ENCODE peak calls at places on chromosomes 11 and 22, in six cellular contexts. Q, B, P, W, N and Z are unnamed samples.
A peak's percentile ranks its signal among the peaks of the same experiment; 100 is the strongest.

GRCh38 chr11:80849253-80849652 is 1408.4 kb upstream of the TENM4 start:
- DNase-seq in Q (no peak), B (no peak), P (no peak), W (no peak), N (no peak), Z (no peak)

GRCh38 chr11:82899191-82899820 is 924 bp downstream of the PRCP start:
- DNase-seq in Q (no peak), B (no peak), P (no peak), W (peak; percentile 57), N (peak; percentile 2), Z (peak; percentile 6)

GRCh38 chr11:65169164-65169641 is 830 bp upstream of the SPDYC start:
- DNase-seq in Q (no peak), B (no peak), P (no peak), W (no peak), N (peak; percentile 32), Z (no peak)

GRCh38 chr11:11841121-11841604 is 609 bp upstream of the USP47 start:
- DNase-seq in Q (peak; percentile 81), B (no peak), P (peak; percentile 12), W (peak; percentile 41), N (peak; percentile 53), Z (peak; percentile 82)

GRCh38 chr11:117572129-117572528 is 224.9 kb downstream of the DSCAML1 start:
- DNase-seq in Q (no peak), B (no peak), P (no peak), W (peak; percentile 23), N (no peak), Z (no peak)

GRCh38 chr11:20474951-20475517 is 87.5 kb downstream of the PRMT3 start:
- DNase-seq in Q (no peak), B (no peak), P (no peak), W (no peak), N (no peak), Z (peak; percentile 10)

GRCh38 chr11:58774164-58774593 is 42.4 kb upstream of the GLYAT start:
- DNase-seq in Q (no peak), B (no peak), P (no peak), W (no peak), N (no peak), Z (no peak)

GRCh38 chr11:69218271-69218682 is 62.5 kb downstream of the SMIM38 start:
- DNase-seq in Q (no peak), B (no peak), P (no peak), W (no peak), N (no peak), Z (no peak)

GRCh38 chr11:84691830-84692229 is 935.3 kb downstream of the DLG2 start:
- DNase-seq in Q (peak; percentile 54), B (no peak), P (no peak), W (no peak), N (no peak), Z (peak; percentile 50)

GRCh38 chr11:15569626-15570025 is 454.9 kb downstream of the INSC start:
- DNase-seq in Q (no peak), B (no peak), P (no peak), W (no peak), N (no peak), Z (peak; percentile 17)

GRCh38 chr11:94526645-94527438 is 14.6 kb downstream of the C11orf97 start:
- DNase-seq in Q (no peak), B (no peak), P (peak; percentile 49), W (no peak), N (no peak), Z (no peak)

GRCh38 chr11:86197448-86197847 is 47.1 kb upstream of the EED start:
- DNase-seq in Q (no peak), B (no peak), P (no peak), W (no peak), N (no peak), Z (no peak)

GRCh38 chr11:33256031-33256807 is 962 bp upstream of the HIPK3 start:
- DNase-seq in Q (no peak), B (no peak), P (peak; percentile 70), W (no peak), N (no peak), Z (peak; percentile 5)

GRCh38 chr11:16812274-16812673 is 73.8 kb downstream of the C11orf58 start:
- DNase-seq in Q (no peak), B (no peak), P (no peak), W (no peak), N (no peak), Z (peak; percentile 36)

GRCh38 chr11:12761029-12761428 is 86.8 kb downstream of the TEAD1 start:
- DNase-seq in Q (no peak), B (no peak), P (peak; percentile 35), W (no peak), N (peak; percentile 75), Z (no peak)

GRCh38 chr11:3092603-3093141 is 35.4 kb upstream of the CARS1 start:
- DNase-seq in Q (peak; percentile 39), B (no peak), P (no peak), W (no peak), N (no peak), Z (no peak)

GRCh38 chr11:131908316-131908715 is 537.9 kb downstream of the NTM start:
- DNase-seq in Q (no peak), B (no peak), P (no peak), W (peak; percentile 8), N (no peak), Z (no peak)

GRCh38 chr22:30885591-30885990 is 83.0 kb downstream of the MORC2 start:
- DNase-seq in Q (no peak), B (no peak), P (no peak), W (no peak), N (no peak), Z (no peak)

GRCh38 chr11:19918302-19919049 is 205.8 kb downstream of the NAV2 start:
- DNase-seq in Q (no peak), B (no peak), P (no peak), W (no peak), N (peak; percentile 67), Z (no peak)

GRCh38 chr22:30863161-30863833 is 105.3 kb downstream of the MORC2 start:
- DNase-seq in Q (peak; percentile 57), B (no peak), P (no peak), W (no peak), N (no peak), Z (peak; percentile 57)

GRCh38 chr11:82682003-82682751 is 51.5 kb downstream of the FAM181B start:
- DNase-seq in Q (peak; percentile 62), B (no peak), P (peak; percentile 60), W (peak; percentile 21), N (peak; percentile 73), Z (peak; percentile 83)

GRCh38 chr22:33883961-33884808 is 36.1 kb downstream of the LARGE1 start:
- DNase-seq in Q (no peak), B (no peak), P (no peak), W (no peak), N (no peak), Z (no peak)

GRCh38 chr11:707817-708420 is 1.9 kb downstream of the EPS8L2 start:
- DNase-seq in Q (no peak), B (no peak), P (no peak), W (no peak), N (no peak), Z (no peak)

GRCh38 chr11:116615211-116615865 is 157.4 kb downstream of the BUD13 start:
- DNase-seq in Q (no peak), B (no peak), P (no peak), W (peak; percentile 38), N (no peak), Z (no peak)

GRCh38 chr22:46619830-46620501 is at the start of gene GRAMD4:
- DNase-seq in Q (peak; percentile 82), B (no peak), P (no peak), W (no peak), N (no peak), Z (peak; percentile 86)